ENCODE peak calls at places on chromosomes 11 and 22, in nine cellular contexts. V, L, X, H, N, T, A, F and S are unnamed samples.

GRCh38 chr11:57638811-57639320 is 10.8 kb downstream of the YPEL4 start:
- DNase-seq in V (no peak), L (no peak), X (peak), H (no peak), N (no peak), T (no peak), A (no peak), F (no peak), S (no peak)

GRCh38 chr11:112113539-112114457 is 27.1 kb downstream of the SDHD start:
- DNase-seq in V (no peak), L (peak), X (no peak), H (no peak), N (no peak), T (no peak), A (peak), F (peak), S (no peak)

GRCh38 chr11:33987545-33987944 is 64.0 kb upstream of the CAPRIN1 start:
- DNase-seq in V (no peak), L (no peak), X (no peak), H (no peak), N (no peak), T (no peak), A (no peak), F (no peak), S (no peak)

GRCh38 chr11:34426766-34427170 is 12.0 kb upstream of the CAT start:
- DNase-seq in V (no peak), L (peak), X (no peak), H (no peak), N (peak), T (no peak), A (no peak), F (no peak), S (no peak)

GRCh38 chr11:79437274-79437980 is 3.4 kb downstream of the TENM4 start:
- DNase-seq in V (peak), L (no peak), X (peak), H (no peak), N (peak), T (no peak), A (peak), F (no peak), S (peak)

GRCh38 chr22:21917206-21917958 is 35.3 kb downstream of the PPM1F start:
- DNase-seq in V (peak), L (no peak), X (peak), H (no peak), N (no peak), T (no peak), A (no peak), F (no peak), S (no peak)

GRCh38 chr11:70883973-70884688 is 368.2 kb downstream of the SHANK2 start:
- DNase-seq in V (no peak), L (no peak), X (no peak), H (no peak), N (no peak), T (no peak), A (no peak), F (no peak), S (no peak)

GRCh38 chr11:12160680-12161079 is 50.3 kb downstream of the MICAL2 start:
- DNase-seq in V (no peak), L (no peak), X (no peak), H (no peak), N (no peak), T (no peak), A (no peak), F (no peak), S (no peak)

GRCh38 chr22:17694193-17694592 is 55.6 kb downstream of the BCL2L13 start:
- DNase-seq in V (no peak), L (no peak), X (no peak), H (no peak), N (no peak), T (no peak), A (no peak), F (no peak), S (no peak)

GRCh38 chr11:16418698-16419097 is 62.4 kb upstream of the SOX6 start:
- DNase-seq in V (no peak), L (no peak), X (no peak), H (no peak), N (no peak), T (no peak), A (no peak), F (no peak), S (no peak)

GRCh38 chr11:59710136-59710847 is 3.4 kb downstream of the OR10V1 start:
- DNase-seq in V (no peak), L (no peak), X (no peak), H (no peak), N (no peak), T (no peak), A (no peak), F (no peak), S (no peak)

GRCh38 chr22:49664891-49665290 is 162.8 kb downstream of the BRD1 start:
- DNase-seq in V (no peak), L (no peak), X (no peak), H (no peak), N (no peak), T (no peak), A (peak), F (no peak), S (no peak)

GRCh38 chr22:20243545-20244249 is 24.4 kb downstream of the RTN4R start:
- DNase-seq in V (peak), L (peak), X (peak), H (peak), N (peak), T (peak), A (peak), F (peak), S (peak)

GRCh38 chr11:130677486-130678153 is 229.2 kb downstream of the ADAMTS15 start:
- DNase-seq in V (peak), L (no peak), X (no peak), H (no peak), N (no peak), T (no peak), A (no peak), F (no peak), S (peak)

GRCh38 chr22:22943521-22944267 is 56.1 kb downstream of the IGLL5 start:
- DNase-seq in V (no peak), L (peak), X (peak), H (no peak), N (no peak), T (no peak), A (no peak), F (no peak), S (no peak)

GRCh38 chr11:63961608-63962412 is 12.6 kb upstream of the COX8A start:
- DNase-seq in V (peak), L (peak), X (no peak), H (no peak), N (no peak), T (peak), A (no peak), F (no peak), S (no peak)

GRCh38 chr11:62122076-62122475 is 1.7 kb upstream of the INCENP start:
- DNase-seq in V (no peak), L (peak), X (no peak), H (no peak), N (no peak), T (no peak), A (no peak), F (peak), S (no peak)

GRCh38 chr11:33534575-33534974 is 166.1 kb downstream of the C11orf91 start:
- DNase-seq in V (no peak), L (no peak), X (no peak), H (no peak), N (no peak), T (no peak), A (no peak), F (no peak), S (no peak)

GRCh38 chr11:112465433-112466024 is 204.9 kb upstream of the PLET1 start:
- DNase-seq in V (no peak), L (no peak), X (no peak), H (no peak), N (no peak), T (no peak), A (no peak), F (no peak), S (no peak)

GRCh38 chr11:33735426-33736147 is 636 bp downstream of the CD59 start:
- DNase-seq in V (peak), L (no peak), X (peak), H (peak), N (no peak), T (no peak), A (peak), F (no peak), S (no peak)

GRCh38 chr22:40419718-40420117 is 49.3 kb downstream of the SGSM3 start:
- DNase-seq in V (no peak), L (no peak), X (no peak), H (no peak), N (no peak), T (no peak), A (no peak), F (no peak), S (no peak)

GRCh38 chr22:31248138-31248745 is 36.1 kb downstream of the LIMK2 start:
- DNase-seq in V (peak), L (peak), X (peak), H (peak), N (peak), T (peak), A (peak), F (no peak), S (peak)

GRCh38 chr11:35658028-35658948 is 4.3 kb upstream of the TRIM44 start:
- DNase-seq in V (no peak), L (no peak), X (no peak), H (no peak), N (no peak), T (no peak), A (peak), F (no peak), S (no peak)

GRCh38 chr11:64239662-64240466 is 1.0 kb upstream of the FKBP2 start:
- DNase-seq in V (peak), L (no peak), X (no peak), H (no peak), N (no peak), T (no peak), A (no peak), F (no peak), S (no peak)

GRCh38 chr11:119100246-119100959 is 1.2 kb downstream of the DPAGT1 start:
- DNase-seq in V (peak), L (no peak), X (no peak), H (no peak), N (no peak), T (no peak), A (peak), F (peak), S (no peak)

GRCh38 chr22:19962909-19963806 is 21.5 kb upstream of the TXNRD2 start:
- DNase-seq in V (peak), L (no peak), X (no peak), H (no peak), N (no peak), T (peak), A (peak), F (no peak), S (no peak)

GRCh38 chr11:107821199-107821926 is 37.2 kb downstream of the SLC35F2 start:
- DNase-seq in V (no peak), L (no peak), X (no peak), H (no peak), N (no peak), T (no peak), A (peak), F (no peak), S (no peak)

GRCh38 chr22:44448271-44448780 is 49.7 kb downstream of the RTL6 start:
- DNase-seq in V (peak), L (no peak), X (peak), H (no peak), N (peak), T (peak), A (no peak), F (peak), S (peak)

GRCh38 chr11:47768090-47768620 is 1.0 kb upstream of the FNBP4 start:
- DNase-seq in V (peak), L (no peak), X (peak), H (no peak), N (peak), T (peak), A (peak), F (peak), S (peak)

GRCh38 chr11:75265851-75266531 is 25.4 kb downstream of the TPBGL start:
- DNase-seq in V (no peak), L (no peak), X (peak), H (no peak), N (no peak), T (no peak), A (no peak), F (no peak), S (no peak)

GRCh38 chr11:34650528-34650927 is 29.6 kb downstream of the EHF start:
- DNase-seq in V (no peak), L (no peak), X (no peak), H (peak), N (no peak), T (no peak), A (no peak), F (no peak), S (no peak)

GRCh38 chr11:118267486-118267885 is 3.4 kb upstream of the MPZL2 start:
- DNase-seq in V (no peak), L (no peak), X (no peak), H (no peak), N (no peak), T (no peak), A (no peak), F (no peak), S (no peak)

GRCh38 chr11:35088676-35089075 is 50.3 kb upstream of the CD44 start:
- DNase-seq in V (peak), L (no peak), X (no peak), H (no peak), N (no peak), T (peak), A (no peak), F (no peak), S (no peak)

GRCh38 chr22:46612341-46612903 is 7.8 kb upstream of the GRAMD4 start:
- DNase-seq in V (no peak), L (no peak), X (no peak), H (no peak), N (no peak), T (no peak), A (no peak), F (no peak), S (no peak)
- TF ChIP-seq POLR2A in V (no peak), L (no peak), X (no peak), H (no peak), N (no peak), T (no peak), A (no peak), F (no peak), S (no peak)

DNA sequence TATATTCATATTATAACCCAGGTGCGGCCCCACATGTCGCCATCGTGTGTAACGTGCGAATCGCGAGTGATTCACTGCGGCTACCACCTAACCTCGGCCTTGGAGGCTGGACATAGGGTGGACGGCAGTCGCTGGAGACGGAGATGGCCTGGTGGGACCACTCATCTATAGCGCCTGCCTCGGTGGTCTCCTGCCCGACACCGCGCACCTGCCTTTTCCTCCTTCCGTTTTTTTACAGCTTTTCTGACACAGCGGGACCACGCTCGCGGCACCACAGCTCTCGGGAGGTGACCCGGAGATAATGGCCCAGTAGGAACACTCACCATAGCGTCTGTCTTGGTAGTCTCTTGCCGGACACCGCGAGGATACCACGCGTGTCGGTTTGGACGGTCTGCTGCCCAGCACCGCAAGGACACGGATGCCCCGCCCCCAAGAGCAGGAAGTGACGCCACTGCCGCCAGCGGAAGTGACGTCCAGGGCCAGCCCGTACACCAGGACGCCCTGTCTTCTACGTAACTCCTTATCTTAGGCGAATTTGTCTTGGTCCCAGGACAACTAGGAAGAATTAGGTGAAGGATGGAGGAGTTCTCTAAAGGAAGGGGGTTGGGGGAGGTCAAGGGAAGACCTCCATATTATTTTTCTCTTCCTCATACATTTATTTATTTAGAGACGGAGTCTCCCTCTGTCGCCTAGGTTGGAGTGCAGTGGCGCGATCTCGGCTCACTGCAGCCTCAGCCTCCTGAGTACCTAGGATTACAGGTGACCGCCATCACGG is 6.4 kb downstream of the SNU13 start:
- DNase-seq in V (peak), L (peak), X (peak), H (peak), N (peak), T (peak), A (peak), F (no peak), S (no peak)
- TF ChIP-seq POLR2A in V (peak), L (peak), X (peak), H (peak), N (peak), T (peak), A (peak), F (no peak), S (no peak)

DNA sequence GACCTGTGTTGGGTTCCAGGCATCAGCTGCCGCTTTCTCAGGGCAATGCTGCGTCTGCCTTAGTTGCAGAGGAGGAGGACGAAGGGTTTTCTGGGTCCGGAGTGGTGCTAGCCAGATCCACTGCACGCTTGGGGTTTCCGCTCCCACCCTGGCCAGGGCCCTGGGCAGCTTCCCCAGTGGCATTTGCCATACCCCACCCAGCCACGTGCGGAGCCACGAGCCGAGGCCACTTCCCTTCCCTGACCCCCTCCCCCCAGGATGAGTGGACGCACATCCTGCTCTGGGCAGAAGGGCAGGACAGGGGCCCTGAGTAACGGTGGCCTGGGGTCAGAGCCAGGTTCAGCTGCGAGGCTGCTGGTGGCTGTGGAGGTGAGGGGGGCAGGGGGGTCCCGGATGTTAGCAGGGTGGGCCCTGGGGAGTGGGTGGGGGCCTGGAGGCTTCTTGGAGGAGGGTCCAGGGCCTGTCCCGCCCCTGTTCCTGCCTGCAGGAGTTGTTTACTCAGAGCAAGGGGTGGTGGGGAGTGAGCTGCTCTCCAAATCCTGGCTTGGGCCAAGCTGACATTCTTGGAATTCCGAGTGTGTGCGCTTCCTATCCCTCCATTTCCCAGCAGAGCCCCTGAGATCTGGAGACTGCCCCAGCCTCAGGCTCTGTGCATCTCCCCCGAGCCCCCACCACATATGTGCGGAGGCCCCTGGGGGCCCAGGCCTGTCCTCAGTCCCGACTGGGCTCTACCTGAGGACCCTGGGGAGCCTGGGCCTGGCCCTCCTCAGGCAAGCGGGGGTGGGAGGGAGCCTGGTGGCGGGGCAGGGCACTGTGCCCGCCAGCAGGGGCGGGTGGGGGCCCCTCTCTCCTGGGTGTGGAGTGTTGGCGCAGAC is 1.4 kb downstream of the TSPAN4 start:
- DNase-seq in V (peak), L (peak), X (peak), H (no peak), N (peak), T (peak), A (peak), F (peak), S (peak)
- TF ChIP-seq POLR2A in V (peak), L (no peak), X (peak), H (no peak), N (peak), T (no peak), A (peak), F (peak), S (peak)

GRCh38 chr11:6563667-6564066 is 39.7 kb downstream of the RRP8 start:
- DNase-seq in V (no peak), L (no peak), X (no peak), H (no peak), N (no peak), T (no peak), A (no peak), F (no peak), S (no peak)
- TF ChIP-seq POLR2A in V (no peak), L (no peak), X (no peak), H (no peak), N (no peak), T (no peak), A (no peak), F (no peak), S (no peak)